ENCODE peak calls at places on chromosomes 5 and 9, in nine cellular contexts. L is cardiac fibroblast, W is tibial nerve, E is spleen, C is H1, S is A549, F is activated B cell treated with CpG ODN at 0.5 μM for 24 hours, O is fibroblast of pulmonary artery, K is heart left ventricle. V is an unnamed sample.

GRCh38 chr9:121998513-121999049 is 94.5 kb downstream of the TTLL11 start:
- DNase-seq in E (no peak), L (no peak), O (no peak), K (no peak), S (no peak), C (peak; percentile 1), W (no peak), F (no peak), V (no peak)

GRCh38 chr5:131413605-131414559 is 150.0 kb downstream of the CDC42SE2 start:
- DNase-seq in C (no peak), S (no peak), F (no peak), W (no peak), E (no peak), K (no peak), O (no peak), L (no peak), V (peak; percentile 36)

GRCh38 chr9:94504358-94504757 is 50.5 kb upstream of the PCAT7 start:
- DNase-seq in C (no peak), O (no peak), W (no peak), E (no peak), S (no peak), F (no peak), K (no peak), L (no peak), V (no peak)

GRCh38 chr5:106093149-106093548 is 1577.6 kb downstream of the EFNA5 start:
- DNase-seq in F (no peak), E (no peak), O (no peak), S (no peak), W (no peak), L (no peak), K (no peak), C (no peak), V (no peak)

GRCh38 chr9:104969116-104969515 is 41.2 kb upstream of the ABCA1 start:
- DNase-seq in L (no peak), E (no peak), K (no peak), W (no peak), S (no peak), F (no peak), C (peak; percentile 58), O (no peak), V (no peak)

GRCh38 chr9:14027114-14027812 is 286.7 kb downstream of the NFIB start:
- DNase-seq in O (peak; percentile 43), C (no peak), F (no peak), L (peak; percentile 25), W (no peak), S (no peak), E (no peak), K (peak; percentile 74), V (no peak)

GRCh38 chr5:96633820-96634219 is 28.4 kb upstream of the CAST start:
- DNase-seq in O (no peak), E (no peak), F (no peak), C (no peak), K (no peak), W (no peak), L (no peak), S (no peak), V (no peak)

GRCh38 chr5:38706376-38706775 is 139.4 kb upstream of the OSMR start:
- DNase-seq in E (no peak), O (no peak), W (no peak), C (no peak), F (no peak), K (no peak), L (no peak), S (no peak), V (no peak)

GRCh38 chr9:69317081-69317480 is 7.9 kb upstream of the ENTREP1 start:
- DNase-seq in C (no peak), F (no peak), O (peak; percentile 36), W (no peak), S (peak; percentile 10), K (no peak), E (no peak), L (peak; percentile 64), V (no peak)

GRCh38 chr9:4572184-4572826 is 82.0 kb downstream of the SLC1A1 start:
- DNase-seq in C (no peak), O (no peak), K (no peak), W (no peak), E (no peak), L (no peak), S (no peak), F (no peak), V (no peak)

GRCh38 chr9:126652140-126652558 is 38.4 kb downstream of the LMX1B start:
- DNase-seq in F (no peak), E (no peak), O (no peak), K (no peak), C (no peak), L (no peak), S (no peak), W (no peak), V (no peak)

GRCh38 chr5:124873189-124873588 is 126.8 kb upstream of the ZNF608 start:
- DNase-seq in K (no peak), O (no peak), F (no peak), S (no peak), C (no peak), W (no peak), L (no peak), E (no peak), V (no peak)

GRCh38 chr9:99075246-99075912 is 29.5 kb upstream of the TGFBR1 start:
- DNase-seq in L (peak; percentile 69), S (no peak), E (no peak), C (no peak), K (no peak), W (no peak), F (no peak), O (peak; percentile 29), V (no peak)

GRCh38 chr9:124415102-124415851 is at the start of gene PSMB7:
- DNase-seq in W (peak; percentile 96), S (peak; percentile 99), O (peak; percentile 98), L (peak; percentile 99), F (peak; percentile 91), E (peak; percentile 98), K (peak; percentile 97), C (peak; percentile 99), V (peak; percentile 96)
- TF ChIP-seq CTCF in W (peak; percentile 78), S (peak; percentile 71), O (peak; percentile 78), L (peak; percentile 83), F (peak; percentile 38), E (peak; percentile 95), K (peak; percentile 81), C (peak; percentile 86), V (peak; percentile 67)

GRCh38 chr9:32782476-32783167 is 718 bp upstream of the TMEM215 start:
- DNase-seq in L (no peak), W (no peak), F (no peak), S (no peak), C (peak; percentile 78), O (no peak), E (peak; percentile 59), K (no peak), V (no peak)

DNA sequence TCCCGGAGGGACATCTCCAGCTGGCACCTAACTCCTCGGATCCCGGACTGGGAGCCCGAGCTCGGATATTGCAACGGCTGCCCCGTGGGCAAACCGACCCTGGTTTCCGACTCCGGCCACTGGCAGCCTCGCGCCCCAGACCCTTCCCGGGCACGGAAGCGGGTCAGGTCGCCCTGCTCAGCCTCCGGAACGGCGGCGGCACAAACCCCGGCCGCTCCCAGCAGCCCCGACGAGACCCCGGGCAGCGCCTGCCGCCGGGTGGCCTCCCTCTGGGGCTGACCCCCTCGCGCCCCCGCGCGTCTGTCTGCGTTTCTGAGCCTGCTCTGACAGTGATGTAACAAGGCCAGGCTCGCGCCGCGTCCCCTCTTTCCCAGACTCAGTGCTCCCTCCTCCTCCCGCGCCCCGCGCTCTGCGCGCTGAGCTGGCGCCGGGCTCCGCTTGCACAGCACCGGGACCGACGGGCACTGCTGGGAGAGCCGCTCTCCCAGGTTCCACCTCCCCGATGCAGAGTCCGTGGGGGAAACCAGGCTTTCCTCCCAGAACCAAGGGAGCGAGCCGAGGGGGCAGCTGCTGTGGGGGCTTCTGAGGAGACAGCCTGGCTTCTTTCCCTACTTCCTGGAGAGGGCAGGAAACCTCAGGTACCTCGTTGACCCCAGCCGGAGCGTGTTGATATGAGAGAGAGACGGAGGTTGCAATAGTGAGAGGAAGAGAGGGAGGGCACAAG is at the start of gene TMEM215:
- DNase-seq in O (peak; percentile 3), E (peak; percentile 53), L (no peak), S (no peak), C (peak; percentile 85), W (no peak), F (no peak), K (no peak), V (no peak)
- TF ChIP-seq CTCF in O (no peak), E (no peak), L (no peak), S (no peak), C (no peak), W (no peak), F (no peak), K (no peak), V (no peak)

DNA sequence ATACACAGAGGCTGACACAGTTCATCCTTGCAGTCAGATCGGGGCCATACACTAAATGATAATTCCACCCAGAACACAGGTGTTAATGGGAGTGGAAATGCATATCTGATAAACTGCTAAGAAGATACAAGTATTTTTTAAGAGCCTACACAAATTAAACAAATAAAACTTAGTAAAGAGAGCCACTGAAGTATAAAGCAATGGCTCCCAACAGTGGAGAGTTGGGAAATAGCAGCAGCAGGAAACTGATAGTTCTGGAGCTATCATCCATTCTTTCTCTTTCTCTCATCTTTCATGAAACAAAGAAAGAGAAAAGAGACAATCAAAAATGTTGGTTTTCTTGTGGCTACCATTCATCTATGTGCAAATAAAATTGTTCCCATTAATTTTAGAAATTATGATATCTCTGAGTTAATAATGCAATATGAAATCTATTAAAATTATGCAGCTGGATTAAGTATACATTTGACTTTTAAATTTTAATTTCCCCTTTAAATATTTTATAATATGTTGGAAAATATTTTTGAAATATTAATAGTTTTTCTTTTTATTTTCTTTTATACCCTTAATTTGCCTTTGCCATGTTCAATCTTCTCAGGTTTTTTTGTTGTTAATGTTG is 120.8 kb downstream of the EMB start:
- DNase-seq in F (no peak), W (no peak), L (peak; percentile 50), O (no peak), C (no peak), K (no peak), E (no peak), S (no peak), V (no peak)
- TF ChIP-seq CTCF in F (no peak), W (no peak), L (peak; percentile 71), O (no peak), C (no peak), K (no peak), E (no peak), S (peak; percentile 40), V (no peak)

GRCh38 chr5:122902263-122902662 is 56.9 kb downstream of the SNX24 start:
- DNase-seq in L (no peak), K (no peak), C (no peak), O (no peak), F (no peak), W (no peak), S (no peak), E (no peak), V (no peak)

GRCh38 chr5:122895141-122895540 is 49.7 kb downstream of the SNX24 start:
- DNase-seq in F (no peak), S (no peak), O (no peak), K (no peak), C (no peak), L (no peak), E (no peak), W (no peak), V (no peak)

GRCh38 chr5:122896598-122897282 is 51.3 kb downstream of the SNX24 start:
- DNase-seq in K (no peak), O (peak; percentile 63), E (no peak), L (peak; percentile 56), S (peak; percentile 20), F (no peak), W (peak; percentile 36), C (no peak), V (no peak)

GRCh38 chr5:122901346-122901745 is 55.9 kb downstream of the SNX24 start:
- DNase-seq in O (no peak), S (no peak), C (no peak), W (no peak), F (no peak), L (no peak), E (no peak), K (no peak), V (no peak)

GRCh38 chr5:122897283-122897602 is 51.8 kb downstream of the SNX24 start:
- DNase-seq in F (no peak), C (no peak), L (no peak), K (no peak), W (no peak), O (no peak), S (no peak), E (no peak), V (no peak)
- TF ChIP-seq CTCF in F (no peak), C (no peak), L (no peak), K (no peak), W (no peak), O (no peak), S (no peak), E (no peak), V (no peak)